ENCODE peak calls at places on chromosomes 13 and 19, in eight cellular contexts. One of them, this sample, is unnamed. For H3K4me1, the result is how much of the 10 kb centered on the place peaks cover.

GRCh38 chr19:11446652-11447301 is 11.3 kb downstream of the PRKCSH start:
- DNase-seq in breast epithelium: no peak
- DNase-seq in OCI-LY7: peak
- DNase-seq in IMR-90: no peak
- DNase-seq in esophagus squamous epithelium: no peak
- DNase-seq in astrocyte: no peak
- DNase-seq in endodermal cell: peak
- DNase-seq in right lobe of liver: peak
- DNase-seq in this sample: peak

GRCh38 chr19:18438331-18439024 is 545 bp upstream of the ISYNA1 start:
- DNase-seq in breast epithelium: no peak
- DNase-seq in OCI-LY7: no peak
- DNase-seq in IMR-90: no peak
- DNase-seq in esophagus squamous epithelium: no peak
- DNase-seq in astrocyte: no peak
- DNase-seq in endodermal cell: peak
- DNase-seq in right lobe of liver: no peak
- DNase-seq in this sample: no peak

GRCh38 chr19:815775-816499 is 5.8 kb downstream of the PLPPR3 start:
- DNase-seq in breast epithelium: no peak
- DNase-seq in OCI-LY7: no peak
- DNase-seq in IMR-90: no peak
- DNase-seq in esophagus squamous epithelium: no peak
- DNase-seq in astrocyte: no peak
- DNase-seq in endodermal cell: peak
- DNase-seq in right lobe of liver: no peak
- DNase-seq in this sample: no peak

GRCh38 chr19:58483776-58484175 is 7.6 kb downstream of the ZNF446 start:
- DNase-seq in breast epithelium: no peak
- DNase-seq in OCI-LY7: no peak
- DNase-seq in IMR-90: peak
- DNase-seq in esophagus squamous epithelium: no peak
- DNase-seq in astrocyte: no peak
- DNase-seq in endodermal cell: no peak
- DNase-seq in right lobe of liver: no peak
- DNase-seq in this sample: no peak

GRCh38 chr19:927044-927706 is 1.3 kb downstream of the ARID3A start:
- DNase-seq in breast epithelium: peak
- DNase-seq in OCI-LY7: peak
- DNase-seq in IMR-90: no peak
- DNase-seq in esophagus squamous epithelium: no peak
- DNase-seq in astrocyte: no peak
- DNase-seq in endodermal cell: peak
- DNase-seq in right lobe of liver: peak
- DNase-seq in this sample: no peak

GRCh38 chr13:59829690-59830089 is 334.0 kb downstream of the DIAPH3 start:
- DNase-seq in breast epithelium: no peak
- DNase-seq in OCI-LY7: no peak
- DNase-seq in IMR-90: peak
- DNase-seq in esophagus squamous epithelium: no peak
- DNase-seq in astrocyte: no peak
- DNase-seq in endodermal cell: no peak
- DNase-seq in right lobe of liver: no peak
- DNase-seq in this sample: no peak

GRCh38 chr19:48695743-48696352 is at the start of gene FUT2:
- DNase-seq in breast epithelium: no peak
- DNase-seq in OCI-LY7: no peak
- DNase-seq in IMR-90: no peak
- DNase-seq in esophagus squamous epithelium: no peak
- DNase-seq in astrocyte: no peak
- DNase-seq in endodermal cell: peak
- DNase-seq in right lobe of liver: peak
- DNase-seq in this sample: peak

GRCh38 chr13:110949628-110950027 is 34.8 kb upstream of the ANKRD10 start:
- DNase-seq in breast epithelium: no peak
- DNase-seq in OCI-LY7: no peak
- DNase-seq in IMR-90: no peak
- DNase-seq in esophagus squamous epithelium: no peak
- DNase-seq in astrocyte: no peak
- DNase-seq in endodermal cell: no peak
- DNase-seq in right lobe of liver: no peak
- DNase-seq in this sample: no peak

GRCh38 chr13:62767473-62767872 is 1351.8 kb upstream of the PCDH20 start:
- DNase-seq in breast epithelium: no peak
- DNase-seq in OCI-LY7: no peak
- DNase-seq in IMR-90: no peak
- DNase-seq in esophagus squamous epithelium: no peak
- DNase-seq in astrocyte: no peak
- DNase-seq in endodermal cell: no peak
- DNase-seq in right lobe of liver: no peak
- DNase-seq in this sample: no peak

GRCh38 chr13:73369095-73369494 is 310.3 kb downstream of the KLF5 start:
- DNase-seq in breast epithelium: no peak
- DNase-seq in OCI-LY7: no peak
- DNase-seq in IMR-90: no peak
- DNase-seq in esophagus squamous epithelium: no peak
- DNase-seq in astrocyte: no peak
- DNase-seq in endodermal cell: no peak
- DNase-seq in right lobe of liver: no peak
- DNase-seq in this sample: no peak

GRCh38 chr13:72463561-72463960 is 263.9 kb downstream of the MZT1 start:
- DNase-seq in breast epithelium: no peak
- DNase-seq in OCI-LY7: no peak
- DNase-seq in IMR-90: no peak
- DNase-seq in esophagus squamous epithelium: no peak
- DNase-seq in astrocyte: peak
- DNase-seq in endodermal cell: no peak
- DNase-seq in right lobe of liver: no peak
- DNase-seq in this sample: no peak

GRCh38 chr13:100497394-100497793 is 91.2 kb downstream of the GGACT start:
- DNase-seq in breast epithelium: no peak
- DNase-seq in OCI-LY7: no peak
- DNase-seq in IMR-90: peak
- DNase-seq in esophagus squamous epithelium: no peak
- DNase-seq in astrocyte: peak
- DNase-seq in endodermal cell: peak
- DNase-seq in right lobe of liver: no peak
- DNase-seq in this sample: no peak

DNA sequence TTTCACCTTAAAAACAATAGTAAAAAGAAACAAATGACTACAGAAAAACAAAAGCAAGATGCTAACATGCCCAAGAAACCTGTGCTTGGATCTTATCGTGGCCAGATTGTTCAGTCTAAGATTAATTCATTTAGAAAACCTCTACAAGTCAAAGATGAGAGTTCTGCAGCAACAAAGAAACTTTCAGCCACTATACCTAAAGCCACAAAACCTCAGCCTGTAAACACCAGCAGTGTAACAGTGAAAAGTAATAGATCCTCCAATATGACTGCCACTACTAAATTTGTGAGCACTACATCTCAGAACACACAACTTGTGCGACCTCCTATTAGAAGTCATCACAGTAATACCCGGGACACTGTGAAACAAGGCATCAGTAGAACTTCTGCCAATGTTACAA is 6.0 kb downstream of the CKAP2 start:
- DNase-seq in breast epithelium: no peak
- DNase-seq in OCI-LY7: no peak
- DNase-seq in IMR-90: no peak
- DNase-seq in esophagus squamous epithelium: no peak
- DNase-seq in astrocyte: no peak
- DNase-seq in endodermal cell: no peak
- DNase-seq in right lobe of liver: no peak
- DNase-seq in this sample: no peak
- TF ChIP-seq CTCF in breast epithelium: no peak
- TF ChIP-seq CTCF in OCI-LY7: no peak
- TF ChIP-seq CTCF in IMR-90: no peak
- TF ChIP-seq CTCF in esophagus squamous epithelium: no peak
- TF ChIP-seq CTCF in astrocyte: no peak
- TF ChIP-seq CTCF in endodermal cell: no peak
- TF ChIP-seq CTCF in right lobe of liver: no peak
- TF ChIP-seq CTCF in this sample: no peak

GRCh38 chr19:5101871-5102270 is 133.0 kb downstream of the KDM4B start:
- DNase-seq in breast epithelium: no peak
- DNase-seq in OCI-LY7: no peak
- DNase-seq in IMR-90: no peak
- DNase-seq in esophagus squamous epithelium: no peak
- DNase-seq in astrocyte: no peak
- DNase-seq in endodermal cell: no peak
- DNase-seq in right lobe of liver: no peak
- DNase-seq in this sample: no peak
- H3K4me1 ChIP-seq in breast epithelium: under half
- H3K4me1 ChIP-seq in OCI-LY7: under half
- H3K4me1 ChIP-seq in IMR-90: under half
- H3K4me1 ChIP-seq in esophagus squamous epithelium: under half
- H3K4me1 ChIP-seq in astrocyte: under half
- H3K4me1 ChIP-seq in endodermal cell: under half
- H3K4me1 ChIP-seq in right lobe of liver: under half
- H3K4me1 ChIP-seq in this sample: under half

GRCh38 chr13:47549219-47549752 is 451.8 kb downstream of the SUCLA2 start:
- DNase-seq in breast epithelium: no peak
- DNase-seq in OCI-LY7: no peak
- DNase-seq in IMR-90: no peak
- DNase-seq in esophagus squamous epithelium: no peak
- DNase-seq in astrocyte: no peak
- DNase-seq in endodermal cell: no peak
- DNase-seq in right lobe of liver: no peak
- DNase-seq in this sample: no peak
- TF ChIP-seq CTCF in breast epithelium: no peak
- TF ChIP-seq CTCF in OCI-LY7: peak
- TF ChIP-seq CTCF in IMR-90: no peak
- TF ChIP-seq CTCF in esophagus squamous epithelium: no peak
- TF ChIP-seq CTCF in astrocyte: no peak
- TF ChIP-seq CTCF in endodermal cell: peak
- TF ChIP-seq CTCF in right lobe of liver: no peak
- TF ChIP-seq CTCF in this sample: no peak

GRCh38 chr19:2546128-2547032 is 70.5 kb downstream of the GADD45B start:
- DNase-seq in breast epithelium: peak
- DNase-seq in OCI-LY7: no peak
- DNase-seq in IMR-90: no peak
- DNase-seq in esophagus squamous epithelium: no peak
- DNase-seq in astrocyte: peak
- DNase-seq in endodermal cell: peak
- DNase-seq in right lobe of liver: peak
- DNase-seq in this sample: peak

GRCh38 chr19:2542341-2543069 is 66.6 kb downstream of the GADD45B start:
- DNase-seq in breast epithelium: no peak
- DNase-seq in OCI-LY7: no peak
- DNase-seq in IMR-90: peak
- DNase-seq in esophagus squamous epithelium: no peak
- DNase-seq in astrocyte: peak
- DNase-seq in endodermal cell: peak
- DNase-seq in right lobe of liver: no peak
- DNase-seq in this sample: no peak

GRCh38 chr19:2543463-2544442 is 67.8 kb downstream of the GADD45B start:
- DNase-seq in breast epithelium: peak
- DNase-seq in OCI-LY7: peak
- DNase-seq in IMR-90: peak
- DNase-seq in esophagus squamous epithelium: peak
- DNase-seq in astrocyte: peak
- DNase-seq in endodermal cell: peak
- DNase-seq in right lobe of liver: peak
- DNase-seq in this sample: peak

GRCh38 chr19:2547033-2547680 is 71.2 kb downstream of the GADD45B start:
- DNase-seq in breast epithelium: no peak
- DNase-seq in OCI-LY7: no peak
- DNase-seq in IMR-90: no peak
- DNase-seq in esophagus squamous epithelium: no peak
- DNase-seq in astrocyte: no peak
- DNase-seq in endodermal cell: peak
- DNase-seq in right lobe of liver: no peak
- DNase-seq in this sample: no peak

GRCh38 chr19:2544576-2545415 is 68.9 kb downstream of the GADD45B start:
- DNase-seq in breast epithelium: no peak
- DNase-seq in OCI-LY7: no peak
- DNase-seq in IMR-90: no peak
- DNase-seq in esophagus squamous epithelium: no peak
- DNase-seq in astrocyte: no peak
- DNase-seq in endodermal cell: no peak
- DNase-seq in right lobe of liver: peak
- DNase-seq in this sample: no peak
- H3K4me1 ChIP-seq in breast epithelium: under half
- H3K4me1 ChIP-seq in OCI-LY7: under half
- H3K4me1 ChIP-seq in IMR-90: under half
- H3K4me1 ChIP-seq in esophagus squamous epithelium: half or more
- H3K4me1 ChIP-seq in astrocyte: half or more
- H3K4me1 ChIP-seq in endodermal cell: under half
- H3K4me1 ChIP-seq in right lobe of liver: half or more
- H3K4me1 ChIP-seq in this sample: under half

GRCh38 chr19:8569066-8569761 is 8.0 kb downstream of the MYO1F start:
- DNase-seq in breast epithelium: no peak
- DNase-seq in OCI-LY7: no peak
- DNase-seq in IMR-90: peak
- DNase-seq in esophagus squamous epithelium: no peak
- DNase-seq in astrocyte: peak
- DNase-seq in endodermal cell: no peak
- DNase-seq in right lobe of liver: peak
- DNase-seq in this sample: peak
- TF ChIP-seq CTCF in breast epithelium: no peak
- TF ChIP-seq CTCF in OCI-LY7: no peak
- TF ChIP-seq CTCF in IMR-90: no peak
- TF ChIP-seq CTCF in esophagus squamous epithelium: no peak
- TF ChIP-seq CTCF in astrocyte: no peak
- TF ChIP-seq CTCF in endodermal cell: no peak
- TF ChIP-seq CTCF in right lobe of liver: no peak
- TF ChIP-seq CTCF in this sample: no peak